ENCODE peak calls at places on chromosomes 11 and 22, in ten cellular contexts. R, C, S, Z, X, B, J, Y, V and D are unnamed samples. For H3K4me1, the result is how much of the 10 kb centered on the place peaks cover.

GRCh38 chr11:2221591-2221990 is 48.8 kb downstream of the ASCL2 start:
- DNase-seq in Z (no peak), S (no peak), Y (no peak), J (no peak), V (no peak), R (no peak), C (no peak), X (no peak), B (no peak), D (no peak)

GRCh38 chr11:65421204-65422103 is 1.1 kb upstream of the NEAT1 start:
- DNase-seq in C (peak), J (peak), Y (peak), V (peak), Z (peak), X (peak), R (peak), S (peak), B (peak), D (peak)

GRCh38 chr11:6205366-6205765 is at the start of gene C11orf42:
- DNase-seq in R (no peak), J (no peak), B (no peak), S (no peak), Y (no peak), C (no peak), X (no peak), Z (no peak), V (no peak), D (no peak)

GRCh38 chr11:36292311-36292722 is 3.1 kb upstream of the COMMD9 start:
- DNase-seq in X (peak), V (no peak), Y (peak), C (no peak), Z (no peak), J (no peak), S (no peak), B (no peak), R (no peak), D (no peak)

GRCh38 chr22:38758276-38758945 is 2.6 kb upstream of the SUN2 start:
- DNase-seq in S (no peak), V (no peak), J (no peak), X (no peak), B (no peak), Z (no peak), R (no peak), Y (no peak), C (peak), D (peak)

GRCh38 chr11:57424802-57425564 is 1.9 kb downstream of the SLC43A3 start:
- DNase-seq in V (peak), Z (peak), R (peak), B (peak), S (peak), Y (peak), C (peak), X (peak), J (no peak), D (peak)

GRCh38 chr22:22404598-22405284 is 103.8 kb downstream of the ZNF280B start:
- DNase-seq in X (no peak), Y (no peak), Z (no peak), J (peak), V (no peak), C (no peak), B (no peak), S (no peak), R (no peak), D (no peak)

GRCh38 chr11:43130616-43131015 is 181.2 kb upstream of the API5 start:
- DNase-seq in C (no peak), Z (no peak), X (no peak), V (no peak), S (no peak), R (no peak), Y (no peak), J (peak), B (no peak), D (no peak)

GRCh38 chr11:2930705-2931415 is 1.6 kb upstream of the PHLDA2 start:
- DNase-seq in X (peak), J (peak), C (no peak), B (peak), Z (peak), R (no peak), V (peak), Y (peak), S (peak), D (no peak)

GRCh38 chr11:65606876-65607613 is 7.0 kb downstream of the MAP3K11 start:
- DNase-seq in X (peak), S (peak), B (peak), Z (peak), Y (peak), V (peak), C (no peak), J (peak), R (peak), D (no peak)

GRCh38 chr11:47392546-47393162 is 14.3 kb upstream of the SPI1 start:
- DNase-seq in R (no peak), C (no peak), V (no peak), J (no peak), S (no peak), Y (no peak), B (peak), X (no peak), Z (no peak), D (no peak)

DNA sequence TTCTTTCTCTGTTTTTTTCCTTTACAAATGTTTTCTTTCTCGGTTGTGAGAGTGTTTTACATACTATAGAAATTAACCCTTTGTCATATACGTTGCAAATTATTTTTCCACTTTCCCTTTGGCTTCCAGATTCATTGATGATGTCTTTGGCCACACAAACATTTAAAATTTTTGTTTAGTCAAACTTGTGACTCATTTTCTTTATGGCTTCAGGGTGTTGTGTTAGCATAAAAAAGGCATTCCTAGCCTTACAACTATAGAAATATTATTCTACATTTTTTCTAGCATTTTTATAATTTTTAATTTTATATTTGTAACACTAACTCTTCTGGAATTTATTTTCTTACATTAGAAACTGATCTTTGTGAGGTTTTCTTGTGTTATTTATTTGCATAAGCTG is 12.1 kb downstream of the GRIA4 start:
- DNase-seq in V (no peak), J (no peak), C (no peak), Y (no peak), R (no peak), Z (no peak), X (no peak), S (no peak), B (no peak), D (no peak)
- H3K27ac ChIP-seq in V (no peak), J (no peak), C (no peak), Y (no peak), R (no peak), Z (no peak), X (no peak), S (no peak), B (no peak), D (no peak)

GRCh38 chr22:50542416-50542927 is 3.2 kb upstream of the KLHDC7B start:
- DNase-seq in C (no peak), X (no peak), V (no peak), R (no peak), Y (no peak), J (no peak), Z (peak), B (no peak), S (peak), D (no peak)
- H3K4me1 ChIP-seq in C (half or more), X (under half), V (under half), R (under half), Y (under half), J (under half), Z (under half), B (under half), S (under half), D (under half)

GRCh38 chr11:134254433-134254832 is 1.1 kb downstream of the ACAD8 start:
- DNase-seq in Z (no peak), J (no peak), R (no peak), C (no peak), X (no peak), V (no peak), Y (no peak), S (no peak), B (no peak), D (no peak)

GRCh38 chr11:134253189-134253993 is at the start of the genes ACAD8 and THYN1:
- DNase-seq in X (peak), B (peak), C (peak), J (peak), Y (peak), S (peak), Z (peak), V (peak), R (peak), D (peak)

GRCh38 chr11:134248910-134249480 is 4.2 kb downstream of the THYN1 start:
- DNase-seq in V (no peak), X (peak), R (no peak), Y (no peak), B (no peak), S (no peak), J (no peak), C (no peak), Z (no peak), D (no peak)

GRCh38 chr11:134250675-134251074 is 2.5 kb downstream of the THYN1 start:
- DNase-seq in S (no peak), Y (no peak), X (no peak), B (no peak), V (no peak), R (no peak), C (no peak), J (no peak), Z (no peak), D (no peak)

GRCh38 chr11:134252539-134253188 is 488 bp downstream of the THYN1 start:
- DNase-seq in C (no peak), X (peak), B (peak), J (peak), Y (peak), V (no peak), Z (no peak), R (no peak), S (no peak), D (no peak)
- H3K27ac ChIP-seq in C (peak), X (peak), B (peak), J (no peak), Y (no peak), V (peak), Z (peak), R (peak), S (peak), D (peak)

GRCh38 chr22:40414306-40414705 is 43.9 kb downstream of the SGSM3 start:
- DNase-seq in Y (peak), B (no peak), X (peak), R (no peak), C (no peak), V (no peak), S (no peak), J (no peak), Z (no peak), D (no peak)

GRCh38 chr22:40412441-40412840 is 42.0 kb downstream of the SGSM3 start:
- DNase-seq in B (no peak), Z (no peak), S (no peak), R (no peak), Y (no peak), X (no peak), V (no peak), C (no peak), J (no peak), D (no peak)

GRCh38 chr22:40414838-40415505 is 44.6 kb downstream of the SGSM3 start:
- DNase-seq in S (no peak), V (no peak), X (no peak), C (no peak), Y (no peak), J (no peak), B (no peak), Z (no peak), R (no peak), D (no peak)

GRCh38 chr22:40415531-40416266 is 45.3 kb downstream of the SGSM3 start:
- DNase-seq in Y (no peak), J (no peak), X (peak), C (no peak), V (no peak), Z (no peak), S (peak), R (no peak), B (no peak), D (no peak)

DNA sequence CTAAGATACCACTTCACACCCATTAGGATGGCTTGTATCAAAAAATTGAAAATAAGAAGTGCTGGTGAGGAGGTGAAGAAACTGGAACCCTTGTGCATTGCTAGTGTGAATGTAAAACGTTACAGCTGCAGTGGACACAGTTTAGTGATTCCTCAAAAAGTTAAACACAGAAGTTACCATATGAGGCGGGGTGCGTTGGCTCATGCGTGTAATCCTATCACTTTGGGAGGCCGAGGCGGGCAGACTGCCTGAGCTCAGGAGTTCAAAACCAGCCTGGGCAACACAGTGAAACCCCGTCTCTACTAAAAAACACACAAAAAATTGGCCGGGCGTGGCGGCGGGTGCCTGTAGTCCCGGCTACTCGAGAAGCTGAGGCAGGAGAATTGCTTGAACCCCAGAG is 43.5 kb downstream of the SGSM3 start:
- DNase-seq in Y (no peak), C (no peak), Z (no peak), S (no peak), V (no peak), R (no peak), B (no peak), X (no peak), J (no peak), D (no peak)
- H3K4me1 ChIP-seq in Y (under half), C (under half), Z (under half), S (under half), V (under half), R (under half), B (under half), X (under half), J (under half), D (under half)